ENCODE peak calls at places on chromosomes 16 and 17, in eight cellular contexts. V, H, F, L, X, A, I and W are unnamed samples. For H3K4me1, the result is how much of the 10 kb centered on the place peaks cover.

GRCh38 chr17:73914536-73915274 is 270.5 kb upstream of the SDK2 start:
- DNase-seq in V (no peak), A (no peak), I (no peak), X (no peak), L (no peak), F (no peak), H (no peak), W (peak)

GRCh38 chr17:67474081-67474661 is 97.1 kb downstream of the PITPNC1 start:
- DNase-seq in H (peak), F (no peak), I (no peak), L (no peak), X (no peak), A (no peak), V (peak), W (peak)

GRCh38 chr16:57007050-57007449 is 17.7 kb downstream of the NLRC5 start:
- DNase-seq in H (no peak), I (peak), L (no peak), A (no peak), X (no peak), F (no peak), V (no peak), W (no peak)

GRCh38 chr16:21274172-21274726 is 3.8 kb downstream of the CRYM start:
- DNase-seq in F (no peak), A (no peak), I (no peak), H (no peak), L (no peak), X (no peak), V (no peak), W (no peak)

GRCh38 chr16:9422769-9423513 is 331.5 kb downstream of the HAPSTR1 start:
- DNase-seq in F (no peak), L (no peak), V (no peak), I (peak), X (no peak), A (no peak), H (no peak), W (no peak)

GRCh38 chr16:17461951-17462729 is 8.6 kb downstream of the XYLT1 start:
- DNase-seq in H (no peak), X (no peak), L (no peak), F (no peak), A (no peak), I (no peak), V (no peak), W (no peak)

GRCh38 chr16:1612320-1613111 is at the start of gene CRAMP1:
- DNase-seq in X (no peak), A (peak), H (no peak), V (no peak), L (no peak), I (no peak), F (peak), W (no peak)

GRCh38 chr16:15466131-15466530 is 31.7 kb downstream of the BMERB1 start:
- DNase-seq in I (no peak), V (no peak), F (no peak), L (no peak), X (no peak), A (no peak), H (no peak), W (no peak)

GRCh38 chr16:84597518-84598390 is 20.1 kb downstream of the COTL1 start:
- DNase-seq in L (no peak), F (no peak), X (no peak), H (no peak), V (peak), A (no peak), I (no peak), W (peak)

GRCh38 chr16:64893386-64893785 is 228.5 kb downstream of the CDH11 start:
- DNase-seq in V (no peak), L (no peak), F (no peak), H (no peak), X (no peak), I (no peak), A (no peak), W (peak)

GRCh38 chr17:81325057-81325973 is 30.2 kb upstream of the SLC38A10 start:
- DNase-seq in V (no peak), A (no peak), L (no peak), X (no peak), F (no peak), I (no peak), H (no peak), W (no peak)

GRCh38 chr17:49851387-49852291 is 3.8 kb upstream of the TAC4 start:
- DNase-seq in F (peak), I (peak), V (peak), X (peak), A (peak), H (peak), L (no peak), W (peak)

GRCh38 chr16:12256880-12257279 is 280.3 kb downstream of the SNX29 start:
- DNase-seq in X (no peak), F (no peak), H (no peak), I (no peak), L (no peak), V (no peak), A (no peak), W (no peak)

GRCh38 chr16:8299635-8300034 is 290.7 kb downstream of the TMEM114 start:
- DNase-seq in X (no peak), H (no peak), I (no peak), V (no peak), A (no peak), F (no peak), L (no peak), W (no peak)

GRCh38 chr16:68064791-68065365 is 20.3 kb upstream of the NFATC3 start:
- DNase-seq in F (no peak), A (peak), I (peak), X (peak), H (peak), V (peak), L (no peak), W (peak)

GRCh38 chr16:4570688-4571321 is 14.7 kb downstream of the C16orf96 start:
- DNase-seq in H (no peak), F (no peak), L (no peak), A (no peak), X (no peak), I (no peak), V (no peak), W (no peak)

GRCh38 chr16:51461255-51461654 is 310.2 kb upstream of the SALL1 start:
- DNase-seq in A (no peak), F (no peak), H (no peak), I (no peak), X (no peak), V (no peak), L (no peak), W (no peak)

GRCh38 chr17:3864534-3864933 is 18.5 kb upstream of the NCBP3 start:
- DNase-seq in H (no peak), V (no peak), I (no peak), F (no peak), X (no peak), A (no peak), L (no peak), W (no peak)

GRCh38 chr16:8262299-8262698 is 328.0 kb downstream of the TMEM114 start:
- DNase-seq in I (no peak), A (no peak), X (no peak), F (no peak), L (no peak), H (no peak), V (no peak), W (no peak)

GRCh38 chr17:7711356-7711755 is 6.2 kb upstream of the DNAH2 start:
- DNase-seq in F (no peak), A (no peak), H (no peak), I (no peak), L (no peak), V (no peak), X (no peak), W (no peak)

GRCh38 chr17:17749921-17750320 is 68.7 kb downstream of the RAI1 start:
- DNase-seq in L (no peak), H (peak), F (peak), X (no peak), V (peak), A (peak), I (no peak), W (no peak)

GRCh38 chr17:60506312-60506711 is 19.7 kb downstream of the APPBP2 start:
- DNase-seq in L (no peak), I (no peak), F (no peak), V (peak), A (no peak), X (no peak), H (no peak), W (no peak)

GRCh38 chr17:39283098-39283497 is 57.4 kb upstream of the STAC2 start:
- DNase-seq in I (no peak), L (no peak), X (no peak), A (no peak), V (no peak), F (no peak), H (no peak), W (no peak)
- H3K4me1 ChIP-seq in I (under half), L (under half), X (under half), A (under half), V (under half), F (under half), H (under half), W (under half)

DNA sequence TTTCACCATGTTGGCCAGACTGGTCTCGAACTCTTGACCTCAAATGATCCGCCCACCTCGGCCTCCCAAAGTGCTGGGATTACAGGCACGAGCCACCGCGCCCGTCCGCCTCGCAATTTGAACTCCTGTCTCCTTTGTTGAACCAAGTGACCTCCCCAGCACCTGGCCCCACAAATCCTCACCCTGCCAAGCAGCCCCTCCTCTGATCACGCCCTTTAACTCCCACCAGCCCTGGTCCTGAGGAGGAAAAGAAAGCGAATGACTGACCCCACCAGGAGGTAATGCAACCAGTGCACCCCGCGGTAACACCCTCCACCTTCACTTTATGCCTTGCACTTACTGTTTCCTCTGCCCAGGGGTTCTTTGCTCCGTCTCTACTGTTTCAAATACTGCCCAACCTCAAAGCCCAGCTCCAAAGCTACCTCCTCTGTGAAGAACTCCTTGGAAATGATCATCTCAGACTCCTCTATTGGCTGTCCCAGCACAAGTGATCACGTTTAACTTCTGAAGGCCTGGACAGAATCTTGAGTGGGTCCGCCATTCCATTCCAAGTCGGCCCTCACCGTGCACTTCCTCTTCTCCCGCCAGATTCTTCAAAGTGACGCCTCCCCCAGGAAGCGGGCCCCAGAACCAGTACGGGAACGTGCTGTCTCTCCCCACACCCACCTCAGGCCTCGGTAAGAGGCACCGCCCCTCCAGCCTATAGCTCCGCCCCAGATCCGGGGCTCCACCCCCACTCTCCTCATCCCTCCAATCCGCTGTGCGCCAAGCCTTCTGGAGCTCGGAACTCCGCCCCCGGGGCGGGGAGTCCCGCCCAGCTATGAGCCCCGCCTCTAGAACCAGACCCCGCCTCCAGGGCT is 4.4 kb downstream of the CD19 start:
- DNase-seq in I (peak), F (no peak), V (peak), A (peak), X (peak), H (peak), L (peak), W (peak)
- H3K4me3 ChIP-seq in I (peak), F (no peak), V (peak), A (peak), X (no peak), H (no peak), L (peak), W (no peak)

GRCh38 chr17:31068291-31068690 is 26.5 kb upstream of the NF1 start:
- DNase-seq in F (no peak), H (no peak), X (no peak), I (no peak), V (peak), L (no peak), A (peak), W (peak)
- H3K27ac ChIP-seq in F (no peak), H (no peak), X (no peak), I (no peak), V (peak), L (peak), A (no peak), W (peak)

GRCh38 chr17:78735832-78736525 is 46.1 kb downstream of the CYTH1 start:
- DNase-seq in F (no peak), L (no peak), V (no peak), X (no peak), A (no peak), H (no peak), I (no peak), W (no peak)

GRCh38 chr17:78736526-78737079 is 45.5 kb downstream of the CYTH1 start:
- DNase-seq in F (no peak), V (no peak), L (peak), H (no peak), X (peak), I (no peak), A (peak), W (no peak)

GRCh38 chr17:78737332-78737731 is 44.7 kb downstream of the CYTH1 start:
- DNase-seq in X (no peak), H (no peak), L (no peak), I (no peak), A (no peak), V (peak), F (no peak), W (peak)

GRCh38 chr17:78731904-78732303 is 50.2 kb downstream of the CYTH1 start:
- DNase-seq in V (no peak), X (no peak), F (no peak), H (no peak), A (no peak), L (no peak), I (no peak), W (no peak)

GRCh38 chr17:78734841-78735641 is 47.0 kb downstream of the CYTH1 start:
- DNase-seq in F (no peak), I (no peak), L (no peak), A (no peak), X (no peak), V (no peak), H (no peak), W (no peak)
- H3K4me1 ChIP-seq in F (under half), I (half or more), L (under half), A (under half), X (under half), V (under half), H (under half), W (under half)

GRCh38 chr17:1223662-1224061 is 43.9 kb upstream of the ABR start:
- DNase-seq in I (no peak), A (no peak), X (no peak), V (no peak), F (no peak), H (no peak), L (no peak), W (no peak)

GRCh38 chr17:1220346-1220745 is 40.6 kb upstream of the ABR start:
- DNase-seq in L (no peak), A (no peak), H (no peak), X (no peak), V (no peak), I (no peak), F (no peak), W (no peak)

GRCh38 chr17:1224330-1224729 is 44.5 kb upstream of the ABR start:
- DNase-seq in F (no peak), I (no peak), V (no peak), A (no peak), X (no peak), L (no peak), H (no peak), W (no peak)

GRCh38 chr17:1222321-1222720 is 42.5 kb upstream of the ABR start:
- DNase-seq in X (no peak), L (no peak), I (no peak), F (no peak), H (no peak), V (no peak), A (no peak), W (no peak)

GRCh38 chr17:1221209-1221608 is 41.4 kb upstream of the ABR start:
- DNase-seq in F (no peak), X (no peak), A (no peak), H (no peak), I (no peak), V (no peak), L (no peak), W (no peak)
- H3K4me3 ChIP-seq in F (no peak), X (no peak), A (no peak), H (no peak), I (no peak), V (no peak), L (no peak), W (no peak)

GRCh38 chr17:34384271-34384670 is 21.2 kb upstream of the CCL1 start:
- DNase-seq in A (no peak), V (no peak), F (no peak), H (no peak), I (no peak), L (no peak), X (no peak), W (no peak)

GRCh38 chr17:34384822-34385605 is 22.0 kb upstream of the CCL1 start:
- DNase-seq in A (no peak), L (no peak), X (no peak), V (no peak), H (no peak), I (no peak), F (no peak), W (no peak)

GRCh38 chr17:34379876-34380275 is 16.8 kb upstream of the CCL1 start:
- DNase-seq in I (no peak), F (no peak), H (no peak), X (no peak), L (no peak), V (no peak), A (no peak), W (no peak)

GRCh38 chr17:34383225-34383615 is 20.2 kb upstream of the CCL1 start:
- DNase-seq in A (no peak), I (no peak), F (no peak), V (no peak), L (no peak), H (no peak), X (no peak), W (no peak)

DNA sequence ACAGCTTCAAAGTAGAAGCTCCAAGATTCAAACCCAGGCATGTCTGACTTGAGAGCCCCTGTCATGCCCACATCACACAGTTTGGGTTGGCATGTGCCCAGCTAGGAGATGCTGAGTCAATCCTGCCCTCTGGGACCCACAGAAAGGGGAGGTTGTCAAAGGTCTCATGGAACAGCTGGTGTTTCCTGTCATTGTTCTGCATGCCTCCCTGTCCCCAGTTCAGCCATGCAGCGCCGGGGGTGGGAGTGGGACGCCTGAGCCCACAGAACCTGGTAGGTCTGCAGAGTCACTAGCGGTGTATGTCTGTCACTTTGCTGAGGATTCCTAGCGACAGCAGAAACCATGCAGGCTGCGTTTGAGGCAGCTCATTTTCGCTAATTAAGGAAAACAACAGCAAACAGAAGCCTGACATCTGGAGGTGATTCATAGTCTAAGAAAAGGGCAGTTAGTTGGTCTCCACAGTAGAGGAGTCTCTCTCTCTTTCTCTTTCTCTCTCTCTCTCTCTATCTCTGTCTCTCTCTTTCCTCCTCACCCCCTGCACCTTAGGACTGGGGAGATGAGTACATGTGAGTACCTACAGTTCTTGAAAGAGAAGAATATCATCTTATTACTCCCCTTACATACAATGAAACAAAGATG is 19.7 kb upstream of the CCL1 start:
- DNase-seq in A (no peak), V (no peak), I (no peak), X (no peak), H (no peak), F (no peak), L (no peak), W (peak)
- H3K27ac ChIP-seq in A (no peak), V (no peak), I (no peak), X (no peak), H (no peak), F (no peak), L (no peak), W (no peak)